ENCODE peak calls at places on chromosomes 11 and 22, in four cellular contexts. U, W, S and C are unnamed samples. For H3K9me3, the result is how much of the 10 kb centered on the place peaks cover.

GRCh38 chr22:22587577-22588188 is 28.6 kb upstream of the PRAME start:
- DNase-seq in U (no peak), W (no peak), S (no peak), C (no peak)

GRCh38 chr22:24697671-24698082 is 76.8 kb downstream of the PIWIL3 start:
- DNase-seq in S (no peak), W (peak), U (no peak), C (no peak)

GRCh38 chr11:38043060-38043459 is 1445.0 kb upstream of the RAG2 start:
- DNase-seq in W (no peak), U (no peak), S (no peak), C (no peak)

GRCh38 chr11:127998421-127998820 is 588.9 kb downstream of the ETS1 start:
- DNase-seq in S (no peak), U (no peak), W (no peak), C (no peak)

GRCh38 chr11:116210663-116211062 is 562.1 kb downstream of the BUD13 start:
- DNase-seq in S (no peak), W (no peak), U (no peak), C (no peak)

GRCh38 chr11:33329705-33330329 is 72.6 kb downstream of the HIPK3 start:
- DNase-seq in W (peak), S (no peak), U (no peak), C (no peak)

GRCh38 chr11:107962181-107962580 is 33.9 kb downstream of the RAB39A start:
- DNase-seq in W (no peak), S (no peak), U (no peak), C (no peak)

GRCh38 chr22:36445158-36445668 is 36.2 kb downstream of the TXN2 start:
- DNase-seq in U (no peak), W (no peak), S (no peak), C (no peak)

GRCh38 chr11:131664811-131665210 is 294.4 kb downstream of the NTM start:
- DNase-seq in W (no peak), S (no peak), U (no peak), C (no peak)

GRCh38 chr11:60816590-60817157 is 25.2 kb upstream of the CCDC86 start:
- DNase-seq in S (no peak), U (no peak), W (no peak), C (no peak)

GRCh38 chr22:48707749-48708557 is 1119.7 kb downstream of the BRD1 start:
- DNase-seq in S (peak), U (no peak), W (no peak), C (no peak)

GRCh38 chr22:48704335-48704734 is 1123.3 kb downstream of the BRD1 start:
- DNase-seq in S (peak), W (no peak), U (no peak), C (no peak)

GRCh38 chr22:48706934-48707748 is 1120.5 kb downstream of the BRD1 start:
- DNase-seq in S (peak), W (no peak), U (no peak), C (no peak)

GRCh38 chr22:48705159-48705916 is 1122.3 kb downstream of the BRD1 start:
- DNase-seq in S (peak), W (no peak), U (no peak), C (no peak)

GRCh38 chr22:48705917-48706605 is 1121.6 kb downstream of the BRD1 start:
- DNase-seq in U (no peak), S (peak), W (no peak), C (no peak)
- H3K9me3 ChIP-seq in U (under half), S (under half), W (under half), C (under half)

GRCh38 chr22:47303161-47303890 is 540.9 kb downstream of the TBC1D22A start:
- DNase-seq in W (no peak), S (no peak), U (no peak), C (no peak)
- H3K9me3 ChIP-seq in W (under half), S (under half), U (under half), C (under half)

GRCh38 chr11:34667810-34668582 is 47.1 kb downstream of the EHF start:
- DNase-seq in W (no peak), S (no peak), U (no peak), C (no peak)

GRCh38 chr11:34668583-34669053 is 47.7 kb downstream of the EHF start:
- DNase-seq in W (no peak), S (no peak), U (no peak), C (no peak)

GRCh38 chr11:34671117-34671516 is 50.2 kb downstream of the EHF start:
- DNase-seq in U (no peak), S (no peak), W (no peak), C (no peak)

GRCh38 chr11:34671946-34672345 is 51.1 kb downstream of the EHF start:
- DNase-seq in S (no peak), U (no peak), W (no peak), C (no peak)

GRCh38 chr11:34669458-34669857 is 48.6 kb downstream of the EHF start:
- DNase-seq in W (no peak), U (no peak), S (no peak), C (no peak)
- H3K9me3 ChIP-seq in W (under half), U (under half), S (under half), C (under half)

GRCh38 chr11:74871037-74871436 is 77.9 kb downstream of the XRRA1 start:
- DNase-seq in S (no peak), W (no peak), U (no peak), C (no peak)

GRCh38 chr11:74866557-74866956 is 82.3 kb downstream of the XRRA1 start:
- DNase-seq in W (no peak), U (no peak), S (no peak), C (no peak)

DNA sequence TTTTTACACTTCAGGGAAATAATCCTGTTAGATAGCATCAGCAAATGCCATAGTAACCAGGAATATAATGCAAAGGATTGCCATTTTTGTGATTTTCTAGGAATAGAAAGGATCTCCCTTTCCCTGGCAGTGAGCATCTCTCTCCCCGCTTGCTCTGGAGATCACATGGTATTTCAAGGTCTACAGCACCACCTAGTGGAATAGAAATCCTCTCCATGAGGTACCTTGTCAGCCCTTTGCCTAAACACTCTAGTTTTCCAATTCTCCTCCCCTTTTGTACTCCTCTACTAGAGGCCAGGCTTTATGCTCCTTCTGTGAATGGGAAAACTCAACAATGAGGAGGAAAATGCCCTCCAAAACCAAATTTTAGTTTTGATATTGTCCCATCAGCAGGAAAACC is 78.4 kb downstream of the XRRA1 start:
- DNase-seq in S (no peak), W (no peak), U (no peak), C (no peak)
- H3K9me3 ChIP-seq in S (under half), W (half or more), U (half or more), C (under half)

GRCh38 chr11:1102996-1103395 is 28.3 kb downstream of the MUC2 start:
- DNase-seq in S (no peak), U (no peak), W (no peak), C (no peak)
- H3K9me3 ChIP-seq in S (under half), U (under half), W (under half), C (under half)

GRCh38 chr11:58726594-58727414 is 4.9 kb downstream of the GLYAT start:
- DNase-seq in W (no peak), S (no peak), U (no peak), C (no peak)
- H3K9me3 ChIP-seq in W (under half), S (under half), U (under half), C (under half)